ENCODE peak calls at places on chromosomes 1 and 21, in four cellular contexts. V is K562, Z is HepG2, P is H1. C is an unnamed sample.

GRCh38 chr21:27796106-27796505 is 829.2 kb upstream of the ADAMTS5 start:
- DNase-seq in P (no peak), V (no peak), Z (no peak), C (no peak)

GRCh38 chr1:30811187-30811586 is 53.6 kb upstream of the LAPTM5 start:
- DNase-seq in P (no peak), Z (no peak), V (no peak), C (no peak)

GRCh38 chr21:25296239-25296638 is 311.0 kb downstream of the MRPL39 start:
- DNase-seq in P (no peak), Z (no peak), V (no peak), C (no peak)

GRCh38 chr1:234230414-234230862 is 142.8 kb upstream of the COA6 start:
- DNase-seq in Z (no peak), P (no peak), V (no peak), C (no peak)

GRCh38 chr1:212621830-212622315 is 13.3 kb downstream of the ATF3 start:
- DNase-seq in V (no peak), Z (no peak), P (no peak), C (no peak)

GRCh38 chr1:45512641-45513054 is 9.0 kb downstream of the PRDX1 start:
- DNase-seq in P (peak; percentile 68), Z (peak; percentile 76), V (peak; percentile 70), C (peak; percentile 74)

GRCh38 chr1:111826278-111826677 is 70.6 kb downstream of the DDX20 start:
- DNase-seq in P (no peak), V (no peak), Z (no peak), C (no peak)

GRCh38 chr1:192831706-192832355 is 23.0 kb downstream of the RGS2 start:
- DNase-seq in Z (no peak), V (no peak), P (no peak), C (no peak)

GRCh38 chr1:15708486-15709137 is 24.5 kb downstream of the PLEKHM2 start:
- DNase-seq in P (no peak), Z (no peak), V (no peak), C (no peak)

GRCh38 chr1:150221552-150221951 is 14.4 kb downstream of the ANP32E start:
- DNase-seq in P (peak; percentile 35), Z (no peak), V (no peak), C (peak; percentile 36)

GRCh38 chr1:161864577-161864976 is 98.5 kb downstream of the ATF6 start:
- DNase-seq in Z (peak; percentile 5), V (no peak), P (no peak), C (no peak)

GRCh38 chr1:64183985-64184440 is 19.4 kb upstream of the UBE2U start:
- DNase-seq in V (no peak), Z (no peak), P (no peak), C (no peak)
- TF ChIP-seq PHF8 in V (no peak), Z (no peak), P (no peak), C (no peak)

DNA sequence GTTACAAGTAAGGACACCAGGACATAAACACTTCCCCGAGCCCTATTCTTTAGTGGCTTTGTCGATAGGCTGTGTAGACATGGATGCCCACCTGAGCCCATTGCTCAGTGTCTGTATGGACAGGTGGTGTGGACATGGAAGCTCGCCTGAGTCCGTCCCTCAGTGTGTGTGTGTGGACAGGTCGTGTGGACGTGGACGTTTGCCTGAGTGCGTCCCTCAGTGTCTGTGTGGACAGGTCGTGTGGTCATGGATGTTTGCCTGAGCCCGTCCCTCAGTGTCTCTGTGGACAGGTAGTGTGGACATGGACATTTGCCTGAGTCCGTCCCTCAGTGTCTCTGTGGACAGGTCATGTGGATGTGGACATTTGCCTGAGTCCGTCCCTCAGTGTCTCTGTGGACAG is 38.7 kb upstream of the COL6A2 start:
- DNase-seq in Z (no peak), P (no peak), V (no peak), C (no peak)
- TF ChIP-seq PHF8 in Z (no peak), P (no peak), V (no peak), C (no peak)

DNA sequence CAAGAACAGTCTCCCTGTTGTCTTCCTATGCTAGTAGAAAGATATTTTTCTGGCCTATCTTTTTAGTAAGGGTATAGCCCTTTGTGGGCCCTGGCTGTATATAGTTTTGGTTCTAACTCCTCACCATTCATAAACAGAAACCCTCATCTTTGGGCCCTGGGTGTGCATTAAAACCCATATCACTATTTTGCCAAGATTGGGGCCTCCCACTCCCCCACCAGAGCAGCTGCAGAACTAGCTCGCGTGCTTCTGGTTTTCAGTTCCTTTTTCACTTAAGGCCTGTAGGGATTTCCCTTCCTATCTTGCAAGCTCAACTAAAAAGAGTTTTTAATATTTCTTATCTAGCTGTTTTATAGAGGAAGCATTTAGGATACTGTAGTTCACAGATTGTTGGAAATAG is 106.4 kb downstream of the RGL1 start:
- DNase-seq in Z (no peak), P (no peak), V (no peak), C (no peak)
- TF ChIP-seq PHF8 in Z (no peak), P (no peak), V (no peak), C (no peak)

DNA sequence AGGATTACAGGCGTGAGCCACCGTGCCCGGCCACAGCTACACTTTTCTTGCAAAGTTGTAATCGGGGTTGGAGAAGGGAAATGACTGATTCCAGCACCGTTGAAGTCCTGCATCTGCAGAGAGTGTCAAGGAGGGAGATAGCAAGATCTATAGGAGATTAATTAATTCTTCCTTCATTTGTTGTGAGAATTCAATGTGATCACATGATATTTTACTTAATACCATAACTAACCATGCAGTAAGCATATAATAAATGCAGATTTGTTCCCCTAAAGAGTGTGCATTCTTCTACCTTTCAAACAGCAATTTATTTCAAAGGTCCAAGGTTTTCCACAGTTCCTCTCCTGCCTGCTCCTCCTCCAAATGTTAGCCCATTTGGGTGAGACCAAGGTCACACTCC is 204.5 kb downstream of the GREM2 start:
- DNase-seq in V (no peak), Z (no peak), P (no peak), C (no peak)
- TF ChIP-seq PHF8 in V (no peak), Z (no peak), P (no peak), C (no peak)

DNA sequence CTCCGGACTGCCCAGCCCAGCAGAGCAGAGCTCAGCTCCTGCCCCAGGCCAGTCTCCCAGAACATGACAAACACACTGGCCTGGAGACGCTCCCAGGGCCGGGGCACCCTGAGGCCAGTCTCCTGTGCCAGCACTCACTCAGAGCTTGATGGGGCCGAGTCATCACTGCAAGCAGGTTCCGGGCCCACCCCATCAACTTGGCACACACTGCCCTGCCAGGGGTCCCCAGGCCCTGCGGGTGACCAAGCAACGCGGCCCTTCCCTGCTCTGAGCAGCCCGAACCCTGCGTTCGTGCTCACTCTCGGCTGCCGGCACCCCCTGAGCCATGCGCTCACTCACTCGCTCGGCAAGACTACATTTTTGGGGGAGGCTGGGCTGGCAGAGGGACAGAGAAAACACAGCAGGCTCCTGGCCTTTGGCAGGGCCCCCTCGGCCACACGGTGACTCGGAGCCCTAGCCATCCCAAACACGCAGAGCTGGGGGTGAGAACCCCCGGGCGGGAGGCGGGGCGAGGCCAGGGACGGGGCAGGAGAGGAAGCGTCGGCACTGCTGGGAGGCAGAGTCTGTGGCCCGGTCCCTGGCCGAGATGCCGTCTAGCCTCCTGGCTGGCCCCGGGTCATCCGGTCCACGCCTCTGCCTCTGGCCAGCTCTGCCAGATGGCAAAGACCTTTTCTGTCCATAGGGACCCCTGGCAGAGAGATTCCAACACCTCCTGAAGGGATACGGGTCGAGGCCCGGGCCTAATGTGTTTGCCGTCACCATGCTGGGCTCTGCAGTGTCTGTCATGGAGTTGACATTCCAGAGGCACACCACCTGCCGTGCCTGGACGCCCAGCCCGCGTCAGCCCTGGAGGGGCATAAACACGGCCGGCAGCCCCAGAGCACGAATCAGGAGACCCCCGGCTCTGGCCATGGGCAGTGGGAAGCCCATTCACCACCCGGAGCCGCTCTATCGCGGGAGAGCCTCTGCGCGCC is 67.9 kb downstream of the MEGF6 start:
- DNase-seq in Z (no peak), P (peak; percentile 71), V (no peak), C (peak; percentile 59)
- TF ChIP-seq PHF8 in Z (no peak), P (no peak), V (no peak), C (no peak)

GRCh38 chr1:24584103-24584764 is 28.3 kb downstream of the NCMAP start:
- DNase-seq in P (no peak), V (no peak), Z (no peak), C (no peak)
- TF ChIP-seq PHF8 in P (no peak), V (no peak), Z (no peak), C (no peak)

GRCh38 chr1:106748581-106748980 is 307.9 kb upstream of the PRMT6 start:
- DNase-seq in V (no peak), Z (no peak), P (no peak), C (no peak)
- TF ChIP-seq PHF8 in V (no peak), Z (no peak), P (no peak), C (no peak)

GRCh38 chr21:42405064-42406059 is 1.7 kb downstream of the UBASH3A start:
- DNase-seq in V (no peak), Z (no peak), P (no peak), C (no peak)

GRCh38 chr21:42407476-42407875 is 3.8 kb downstream of the UBASH3A start:
- DNase-seq in V (no peak), P (no peak), Z (no peak), C (no peak)

GRCh38 chr21:42406846-42407245 is 3.1 kb downstream of the UBASH3A start:
- DNase-seq in V (no peak), P (no peak), Z (no peak), C (no peak)

GRCh38 chr21:42404534-42404933 is 832 bp downstream of the UBASH3A start:
- DNase-seq in P (no peak), Z (no peak), V (peak; percentile 40), C (no peak)

GRCh38 chr21:42406201-42406601 is 2.5 kb downstream of the UBASH3A start:
- DNase-seq in V (no peak), Z (no peak), P (no peak), C (no peak)
- TF ChIP-seq PHF8 in V (no peak), Z (no peak), P (no peak), C (no peak)

DNA sequence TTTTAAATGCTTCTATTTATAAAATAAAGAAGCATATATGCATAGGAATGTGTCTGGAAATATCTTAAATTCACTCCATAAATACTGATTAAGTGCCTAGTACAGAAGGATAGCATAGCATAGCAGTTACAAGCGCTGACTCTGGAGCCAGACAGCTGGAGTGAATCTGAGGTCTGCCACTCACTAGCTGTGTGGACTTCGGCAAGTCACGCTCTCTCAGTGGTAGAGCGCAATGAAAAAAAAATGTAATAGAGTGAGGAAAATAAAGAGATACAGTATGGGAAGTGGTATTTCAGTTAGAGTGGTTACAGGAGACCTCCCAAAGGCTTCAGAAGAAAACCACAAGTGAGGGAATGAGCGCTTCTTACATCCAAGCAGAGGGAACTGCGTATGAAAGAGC is 338.9 kb upstream of the PRMT6 start:
- DNase-seq in Z (no peak), P (no peak), V (no peak), C (no peak)
- TF ChIP-seq PHF8 in Z (no peak), P (no peak), V (no peak), C (no peak)

DNA sequence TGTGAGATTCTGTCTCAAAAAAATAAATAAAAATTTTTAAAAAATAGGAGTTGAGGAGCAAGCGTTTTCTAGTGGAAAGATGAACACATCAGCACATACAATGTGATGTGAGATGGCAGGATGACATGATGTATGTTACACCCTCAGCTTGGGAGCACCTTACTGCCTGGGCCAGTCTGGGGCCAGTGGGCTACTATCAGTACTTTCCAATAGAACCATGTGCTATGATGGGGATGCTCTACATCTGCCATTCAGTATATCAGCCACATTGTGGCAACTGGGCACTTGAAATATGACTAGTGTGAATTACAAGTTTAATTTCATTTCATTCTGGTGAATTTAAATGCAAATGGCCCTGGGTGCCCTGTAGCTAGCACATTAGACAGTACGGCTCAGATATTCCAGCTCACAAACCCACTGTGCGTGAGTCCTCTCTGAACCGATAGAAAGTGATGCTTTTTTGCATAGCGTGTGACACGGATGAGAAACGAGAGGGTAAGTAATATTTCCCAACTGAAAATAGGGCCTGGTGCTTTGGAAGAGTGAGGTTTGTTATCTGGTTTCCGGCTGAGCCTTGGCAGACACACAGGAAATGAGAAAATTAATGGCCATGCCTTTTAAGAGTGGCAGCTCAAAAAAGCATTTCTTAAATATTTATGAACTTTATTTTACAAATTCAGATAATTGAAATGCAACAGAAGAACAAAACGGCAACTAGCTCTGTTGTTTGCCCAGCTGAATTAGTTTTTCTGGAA is 155.8 kb downstream of the PGBD5 start:
- DNase-seq in V (no peak), P (no peak), Z (no peak), C (no peak)
- TF ChIP-seq PHF8 in V (no peak), P (no peak), Z (no peak), C (no peak)